ENCODE peak calls at places on chromosomes 12 and 14, in four cellular contexts. N is neural progenitor cell, V is WERI-Rb-1, T is mesendoderm. U is an unnamed sample. For H3K27me3, the result is how much of the 10 kb centered on the place peaks cover.

GRCh38 chr12:110037315-110037714 is 11.0 kb downstream of the C12orf76 start:
- DNase-seq in T (no peak), N (no peak), V (no peak), U (no peak)

GRCh38 chr14:75081835-75082234 is 12.4 kb downstream of the ZC2HC1C start:
- DNase-seq in N (no peak), V (no peak), T (no peak), U (no peak)

GRCh38 chr12:10186299-10186698 is 7.5 kb downstream of the TMEM52B start:
- DNase-seq in N (no peak), V (no peak), T (no peak), U (no peak)

GRCh38 chr14:105279642-105280361 is 21.0 kb downstream of the BRF1 start:
- DNase-seq in V (no peak), N (no peak), T (no peak), U (no peak)

GRCh38 chr12:87930652-87931051 is 98.5 kb downstream of the C12orf50 start:
- DNase-seq in V (no peak), N (no peak), T (no peak), U (no peak)

GRCh38 chr12:99752740-99753139 is 105.2 kb downstream of the GARIN6 start:
- DNase-seq in T (no peak), N (no peak), V (no peak), U (no peak)

GRCh38 chr14:98198385-98198784 is 1073.6 kb downstream of the BCL11B start:
- DNase-seq in T (no peak), V (no peak), N (no peak), U (no peak)

GRCh38 chr12:129704232-129704830 is 199.5 kb downstream of the TMEM132D start:
- DNase-seq in V (no peak), N (no peak), T (peak), U (no peak)

GRCh38 chr12:13268606-13269005 is 72.1 kb downstream of the EMP1 start:
- DNase-seq in T (no peak), N (no peak), V (no peak), U (no peak)

GRCh38 chr12:50765325-50765911 is 1.5 kb downstream of the ATF1 start:
- DNase-seq in N (peak), V (peak), T (peak), U (no peak)

GRCh38 chr14:99522934-99523660 is 41.9 kb downstream of the CCNK start:
- DNase-seq in N (peak), T (peak), V (no peak), U (no peak)

GRCh38 chr14:72463291-72463866 is 430.5 kb downstream of the DPF3 start:
- DNase-seq in N (no peak), T (peak), V (no peak), U (no peak)

GRCh38 chr12:98440165-98440581 is 75.2 kb upstream of the TMPO start:
- DNase-seq in T (peak), N (no peak), V (no peak), U (no peak)

GRCh38 chr14:65959563-65960024 is 526.6 kb upstream of the CCDC196 start:
- DNase-seq in N (no peak), V (no peak), T (no peak), U (no peak)

GRCh38 chr12:85626031-85626781 is 210.0 kb downstream of the RASSF9 start:
- DNase-seq in V (no peak), T (no peak), N (no peak), U (no peak)

GRCh38 chr12:83008703-83009102 is 322.0 kb downstream of the TMTC2 start:
- DNase-seq in T (no peak), N (no peak), V (no peak), U (no peak)

GRCh38 chr14:74062809-74063150 is 21.5 kb downstream of the ALDH6A1 start:
- DNase-seq in T (no peak), N (no peak), V (no peak), U (no peak)

GRCh38 chr12:123267335-123267920 is 4.2 kb downstream of the CDK2AP1 start:
- DNase-seq in N (no peak), V (no peak), T (no peak), U (no peak)
- H3K27ac ChIP-seq in N (peak), V (peak), T (no peak), U (peak)

GRCh38 chr14:60317609-60318008 is 68.6 kb downstream of the PPM1A start:
- DNase-seq in T (peak), V (peak), N (peak), U (no peak)
- H3K27me3 ChIP-seq in T (under half), V (under half), N (under half), U (half or more)

DNA sequence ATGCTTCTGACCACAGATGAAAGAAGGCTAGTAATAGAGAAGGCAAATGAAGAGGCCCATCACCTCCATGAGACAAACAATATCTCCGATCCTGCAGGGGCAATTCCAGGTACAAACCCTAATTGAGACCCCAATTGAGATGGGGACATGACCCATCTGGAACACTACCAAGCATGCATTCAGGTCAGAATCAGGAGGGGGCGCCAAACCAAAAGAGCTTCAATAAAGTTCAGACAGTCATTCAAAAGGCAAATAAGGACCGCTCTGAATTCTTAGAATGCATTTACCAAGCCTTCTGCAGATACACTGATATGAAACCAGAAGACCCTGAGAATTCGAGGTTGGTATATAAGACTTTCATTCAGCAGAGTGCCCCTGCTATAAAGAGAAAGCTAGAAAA is 10.2 kb upstream of the EDDM3B start:
- DNase-seq in T (peak), V (no peak), N (peak), U (no peak)
- H3K4me3 ChIP-seq in T (no peak), V (no peak), N (no peak), U (no peak)

GRCh38 chr14:95319312-95320075 is at the start of gene CLMN:
- DNase-seq in V (peak), N (peak), T (peak), U (no peak)
- H3K27ac ChIP-seq in V (peak), N (no peak), T (no peak), U (peak)

GRCh38 chr12:132354982-132355680 is 25.7 kb upstream of the GALNT9 start:
- DNase-seq in N (no peak), T (no peak), V (no peak), U (no peak)

GRCh38 chr12:132352896-132353800 is 23.8 kb upstream of the GALNT9 start:
- DNase-seq in V (peak), N (peak), T (no peak), U (no peak)

GRCh38 chr12:132355742-132356681 is 26.6 kb upstream of the GALNT9 start:
- DNase-seq in T (no peak), N (no peak), V (no peak), U (no peak)

GRCh38 chr12:132353811-132354210 is 24.4 kb upstream of the GALNT9 start:
- DNase-seq in V (peak), N (no peak), T (no peak), U (no peak)

GRCh38 chr12:132354211-132354981 is 25.0 kb upstream of the GALNT9 start:
- DNase-seq in V (no peak), T (no peak), N (no peak), U (no peak)
- H3K27me3 ChIP-seq in V (under half), T (under half), N (under half), U (under half)

GRCh38 chr12:64186789-64187188 is 35.3 kb downstream of the KICS2 start:
- DNase-seq in N (no peak), V (no peak), T (no peak), U (no peak)
- H3K4me3 ChIP-seq in N (no peak), V (no peak), T (no peak), U (no peak)

GRCh38 chr12:49417558-49417957 is 50.3 kb downstream of the SPATS2 start:
- DNase-seq in V (no peak), N (no peak), T (no peak), U (no peak)

GRCh38 chr12:49416892-49417291 is 49.6 kb downstream of the SPATS2 start:
- DNase-seq in T (no peak), N (no peak), V (no peak), U (no peak)

GRCh38 chr12:49420556-49420955 is 53.3 kb downstream of the SPATS2 start:
- DNase-seq in V (no peak), N (no peak), T (no peak), U (no peak)

GRCh38 chr12:49422038-49422575 is 54.8 kb downstream of the SPATS2 start:
- DNase-seq in N (no peak), V (no peak), T (no peak), U (no peak)
- H3K27ac ChIP-seq in N (no peak), V (no peak), T (no peak), U (no peak)

GRCh38 chr12:114697741-114698565 is 14.0 kb upstream of the TBX3 start:
- DNase-seq in V (no peak), N (peak), T (peak), U (no peak)
- H3K27me3 ChIP-seq in V (half or more), N (half or more), T (half or more), U (under half)

DNA sequence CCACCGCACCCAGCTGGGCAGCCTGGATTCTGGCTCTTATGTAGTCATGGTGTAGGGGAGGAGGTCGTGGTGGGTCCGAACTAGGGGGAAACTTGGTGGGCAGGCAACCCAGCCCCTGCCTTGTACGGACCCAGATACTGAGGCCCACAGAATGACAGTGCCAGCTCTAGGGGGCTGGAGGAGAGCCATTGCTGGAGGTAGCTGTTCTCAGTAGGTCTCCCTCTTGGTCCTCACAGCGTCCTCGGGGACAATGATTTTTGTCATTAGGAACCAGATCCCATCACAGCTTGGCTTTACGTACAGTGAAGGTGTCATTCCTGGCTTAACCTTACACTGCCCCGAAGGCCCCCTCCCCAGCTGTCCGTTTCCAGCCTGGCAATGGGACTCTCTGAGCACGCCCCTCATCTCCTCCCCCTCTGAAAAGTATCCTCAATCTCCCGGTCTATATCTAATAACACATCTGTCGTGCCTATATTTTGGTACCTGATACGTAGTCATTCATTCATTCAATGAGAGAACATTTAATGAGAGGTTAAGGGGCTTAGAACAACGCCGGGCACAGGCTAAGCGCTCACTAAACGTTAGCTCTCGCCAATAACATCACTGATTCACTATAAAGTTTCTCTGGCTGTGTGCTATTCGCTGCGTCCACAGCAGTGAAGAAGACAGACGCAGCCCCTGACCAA is 619 bp upstream of the DYNC1H1 start:
- DNase-seq in V (peak), N (no peak), T (no peak), U (no peak)
- H3K4me3 ChIP-seq in V (peak), N (peak), T (no peak), U (peak)